ENCODE peak calls at places on chromosomes 11 and 22, in ten cellular contexts. U is HFFc6; P is activated naive CD4-positive, alpha-beta T cell treated with anti-CD3 and anti-CD28 coated beads, Interleukin-2, amount 50 U/mL, for 16 hours; Z is left kidney; R is HEK293T; M is stimulated activated CD4-positive, alpha-beta T cell treated with anti-CD3 and anti-CD28 coated beads, Interleukin-15, amount 100 ng/mL, for 48 hours; Q is NCI-H1105 treated with DMSO at 0.1 percent for 48 hours; D is AG08396; H is T-helper 2 cell; G is activated CD8-positive, alpha-beta memory T cell treated with anti-CD3 and anti-CD28 coated beads, Interleukin-2, amount 10 ng/mL, durations not matched to agents 7 days and 5 days. E is an unnamed sample.
A peak's percentile ranks its signal among the peaks of the same experiment; 100 is the strongest.

GRCh38 chr11:73267122-73267846 is 4.9 kb upstream of the P2RY6 start:
- DNase-seq in U (no peak), P (no peak), Z (no peak), R (no peak), M (no peak), Q (no peak), D (no peak), H (no peak), G (no peak), E (no peak)

GRCh38 chr11:130706572-130706971 is 209.7 kb downstream of the SNX19 start:
- DNase-seq in U (no peak), P (no peak), Z (no peak), R (no peak), M (no peak), Q (no peak), D (no peak), H (no peak), G (no peak), E (no peak)

GRCh38 chr11:61870429-61871039 is 20.8 kb downstream of the FADS3 start:
- DNase-seq in U (no peak), P (no peak), Z (peak; percentile 43), R (no peak), M (no peak), Q (no peak), D (no peak), H (no peak), G (no peak), E (no peak)

GRCh38 chr22:50599816-50600454 is 658 bp upstream of the MAPK8IP2 start:
- DNase-seq in U (no peak), P (peak; percentile 63), Z (peak; percentile 81), R (peak; percentile 74), M (peak; percentile 39), Q (no peak), D (peak; percentile 91), H (peak; percentile 36), G (peak; percentile 75), E (peak; percentile 24)

GRCh38 chr11:64026575-64027213 is 9.0 kb upstream of the FLRT1 start:
- DNase-seq in U (no peak), P (no peak), Z (no peak), R (no peak), M (no peak), Q (no peak), D (no peak), H (no peak), G (no peak), E (no peak)

GRCh38 chr11:2547806-2548205 is 103.0 kb downstream of the KCNQ1 start:
- DNase-seq in U (no peak), P (peak; percentile 8), Z (no peak), R (no peak), M (no peak), Q (no peak), D (no peak), H (no peak), G (no peak), E (no peak)

GRCh38 chr22:17785185-17786184 is 11.2 kb upstream of the BID start:
- DNase-seq in U (peak; percentile 20), P (peak; percentile 76), Z (no peak), R (peak; percentile 91), M (peak; percentile 64), Q (peak; percentile 6), D (peak; percentile 59), H (peak; percentile 60), G (peak; percentile 77), E (peak; percentile 36)

GRCh38 chr11:130124096-130124495 is 35.5 kb upstream of the ST14 start:
- DNase-seq in U (peak; percentile 86), P (no peak), Z (no peak), R (no peak), M (no peak), Q (no peak), D (peak; percentile 75), H (no peak), G (no peak), E (no peak)

GRCh38 chr11:34339149-34340064 is 18.4 kb downstream of the ABTB2 start:
- DNase-seq in U (no peak), P (no peak), Z (no peak), R (no peak), M (no peak), Q (no peak), D (no peak), H (no peak), G (peak; percentile 74), E (no peak)

GRCh38 chr11:122756417-122756816 is 81.9 kb upstream of the CRTAM start:
- DNase-seq in U (no peak), P (no peak), Z (no peak), R (no peak), M (no peak), Q (no peak), D (no peak), H (no peak), G (peak; percentile 91), E (no peak)

E was measured in T-helper 22 cell.